ENCODE peak calls at places on chromosomes 6 and 20, in ten cellular contexts. M is heart left ventricle; J is ascending aorta; X is CD8-positive, alpha-beta memory T cell; V is uterus; R is left ventricle myocardium inferior; C is body of pancreas; S is SJCRH30; I is CD4-positive, alpha-beta T cell; Q is upper lobe of right lung. L is an unnamed sample.

GRCh38 chr6:23145801-23146200 is 576.4 kb downstream of the HDGFL1 start:
- DNase-seq in S (no peak), J (no peak), M (no peak), R (no peak), V (no peak), I (no peak), Q (no peak), C (no peak), X (no peak), L (no peak)

GRCh38 chr20:12914804-12915203 is 94.0 kb upstream of the SPTLC3 start:
- DNase-seq in X (no peak), Q (no peak), R (no peak), I (no peak), J (no peak), S (no peak), M (no peak), V (no peak), C (no peak), L (no peak)

GRCh38 chr20:58246346-58246745 is 17.9 kb upstream of the ANKRD60 start:
- DNase-seq in C (no peak), I (no peak), X (no peak), J (no peak), Q (no peak), V (no peak), R (no peak), M (no peak), S (no peak), L (no peak)

GRCh38 chr6:16391451-16391912 is 153.1 kb downstream of the GMPR start:
- DNase-seq in R (no peak), M (no peak), V (no peak), J (no peak), I (no peak), C (peak; percentile 38), X (no peak), Q (no peak), S (no peak), L (no peak)

GRCh38 chr6:38586992-38587391 is 52.7 kb downstream of the BTBD9 start:
- DNase-seq in J (no peak), X (no peak), Q (no peak), C (no peak), V (no peak), S (no peak), R (no peak), I (no peak), M (no peak), L (no peak)

GRCh38 chr6:154605207-154605877 is 94.9 kb upstream of the CNKSR3 start:
- DNase-seq in V (no peak), I (no peak), M (no peak), J (no peak), C (no peak), S (no peak), R (no peak), Q (no peak), X (no peak), L (no peak)

GRCh38 chr6:108838101-108838717 is 10.0 kb upstream of the ARMC2 start:
- DNase-seq in C (peak; percentile 24), X (no peak), R (no peak), I (no peak), M (no peak), S (no peak), J (no peak), Q (peak; percentile 77), V (no peak), L (peak; percentile 72)

GRCh38 chr6:82741325-82741995 is 324.2 kb downstream of the UBE3D start:
- DNase-seq in S (no peak), R (no peak), X (no peak), I (no peak), J (no peak), V (no peak), Q (no peak), C (no peak), M (no peak), L (no peak)

DNA sequence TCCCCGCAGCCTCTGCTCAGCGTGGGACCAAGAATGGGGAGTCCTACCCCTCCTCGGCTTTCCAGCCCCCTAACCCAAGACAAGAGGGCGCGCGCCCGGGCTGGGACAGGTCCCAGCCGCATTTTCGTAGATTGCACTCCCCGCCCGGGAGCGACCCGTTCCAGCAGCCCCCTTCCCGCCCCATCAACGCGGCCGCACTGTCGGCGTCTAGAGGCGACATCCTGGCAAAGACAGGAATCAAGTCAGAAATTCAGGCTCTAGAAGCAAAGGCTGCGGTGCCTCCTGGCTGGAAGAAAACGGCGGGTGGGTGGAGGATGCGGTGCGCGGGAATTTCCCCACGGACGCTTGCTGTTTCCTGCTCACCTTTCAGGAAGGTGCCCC is 957 bp downstream of the PROKR2 start:
- DNase-seq in R (no peak), M (no peak), X (no peak), Q (no peak), V (no peak), S (no peak), C (no peak), J (no peak), I (no peak), L (no peak)
- H3K27me3 ChIP-seq in R (peaks cover 82% of the 10 kb centered on the region), M (peaks cover 50% of the 10 kb centered on the region), X (peaks cover 11% of the 10 kb centered on the region), Q (peaks cover 45% of the 10 kb centered on the region), V (no peaks in the 10 kb centered on the region), S (no peaks in the 10 kb centered on the region), C (no peaks in the 10 kb centered on the region), J (peaks cover 8% of the 10 kb centered on the region), I (peaks cover 47% of the 10 kb centered on the region), L (peaks cover 48% of the 10 kb centered on the region)

GRCh38 chr20:62427172-62428007 is at the start of gene RBBP8NL:
- DNase-seq in V (no peak), R (no peak), X (no peak), M (no peak), J (no peak), S (no peak), I (no peak), Q (peak; percentile 91), C (peak; percentile 97), L (peak; percentile 91)

GRCh38 chr20:62425281-62426058 is 1.9 kb downstream of the RBBP8NL start:
- DNase-seq in M (no peak), I (no peak), J (no peak), Q (no peak), V (no peak), X (no peak), C (no peak), R (no peak), S (no peak), L (no peak)

GRCh38 chr20:62428008-62428384 is 657 bp upstream of the RBBP8NL start:
- DNase-seq in S (no peak), C (no peak), J (no peak), Q (no peak), X (no peak), R (no peak), V (no peak), I (no peak), M (no peak), L (no peak)

GRCh38 chr20:62428396-62429160 is 1.2 kb upstream of the RBBP8NL start:
- DNase-seq in C (no peak), M (no peak), Q (no peak), I (no peak), S (no peak), X (no peak), R (no peak), J (no peak), V (no peak), L (no peak)

DNA sequence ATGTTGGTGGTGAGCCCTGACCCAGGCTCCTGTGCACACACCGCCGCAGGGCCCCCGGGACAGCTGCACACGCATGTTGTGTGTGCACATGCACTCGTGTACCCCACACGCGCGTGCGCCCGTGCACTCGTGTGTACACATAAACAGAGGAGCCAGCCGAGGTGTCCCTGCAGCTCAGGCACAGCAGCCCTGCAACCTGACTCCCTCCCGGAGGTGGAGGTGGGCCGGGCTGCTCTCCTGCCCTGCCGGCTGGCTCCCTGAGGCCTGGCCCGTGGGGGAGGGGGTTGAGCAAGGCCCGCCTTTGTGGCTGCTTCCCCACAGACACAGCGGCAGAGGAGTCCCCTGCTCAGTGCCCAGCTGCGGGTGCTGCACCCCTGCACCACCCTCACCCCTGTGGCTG is 661 bp downstream of the RBBP8NL start:
- DNase-seq in R (no peak), X (no peak), S (no peak), V (no peak), J (no peak), C (peak; percentile 74), M (no peak), I (no peak), Q (peak; percentile 75), L (peak; percentile 69)
- H3K27me3 ChIP-seq in R (peaks cover 65% of the 10 kb centered on the region), X (no peaks in the 10 kb centered on the region), S (peaks cover 69% of the 10 kb centered on the region), V (no peaks in the 10 kb centered on the region), J (no peaks in the 10 kb centered on the region), C (no peaks in the 10 kb centered on the region), M (peaks cover 24% of the 10 kb centered on the region), I (no peaks in the 10 kb centered on the region), Q (no peaks in the 10 kb centered on the region), L (peaks cover 5% of the 10 kb centered on the region)

GRCh38 chr6:50816947-50817637 is 1.6 kb upstream of the TFAP2B start:
- DNase-seq in S (peak; percentile 14), V (no peak), X (no peak), I (no peak), Q (no peak), M (no peak), J (no peak), C (no peak), R (no peak), L (no peak)

GRCh38 chr6:50817638-50817950 is 1.1 kb upstream of the TFAP2B start:
- DNase-seq in M (no peak), J (no peak), I (no peak), V (no peak), S (no peak), Q (no peak), X (no peak), C (no peak), R (no peak), L (no peak)

GRCh38 chr6:50818673-50819072 is at the start of gene TFAP2B:
- DNase-seq in I (no peak), V (no peak), X (no peak), J (no peak), Q (no peak), R (no peak), C (no peak), S (peak; percentile 53), M (no peak), L (no peak)

GRCh38 chr6:50816115-50816675 is 2.5 kb upstream of the TFAP2B start:
- DNase-seq in V (no peak), X (peak; percentile 10), R (peak; percentile 37), S (peak; percentile 70), C (peak; percentile 76), M (peak; percentile 62), I (peak; percentile 42), Q (peak; percentile 72), J (no peak), L (peak; percentile 68)

DNA sequence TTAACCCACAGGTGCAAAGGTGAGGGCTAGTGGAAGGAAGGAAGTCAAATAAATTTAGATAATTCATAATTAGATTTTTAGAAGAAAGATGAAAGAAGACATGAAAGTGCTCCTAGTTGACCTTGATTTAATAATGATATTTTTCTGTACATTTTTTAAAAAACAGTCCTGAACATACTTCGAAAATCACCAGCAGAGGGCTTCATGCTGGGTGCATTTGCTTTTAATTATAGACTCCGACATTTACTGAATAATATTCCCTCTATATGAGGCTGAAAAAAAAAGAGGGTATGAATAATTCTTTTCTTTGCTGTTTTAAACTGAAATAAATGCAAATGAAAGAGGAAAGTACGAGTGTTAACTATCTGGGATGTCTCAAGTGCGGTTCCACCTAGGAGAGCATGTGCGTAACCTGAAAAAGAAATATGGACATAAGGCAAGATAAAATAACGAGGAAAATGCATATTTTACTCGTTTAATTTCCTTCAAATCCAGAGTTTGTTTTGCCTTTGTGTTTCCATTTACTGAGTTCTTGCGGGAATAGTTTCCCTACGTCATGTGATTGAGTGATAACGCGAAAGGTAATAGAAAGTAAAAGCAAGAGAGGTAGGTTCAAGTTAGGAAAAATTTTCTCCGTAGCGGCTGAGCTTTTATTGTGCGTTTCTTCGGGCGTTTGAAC is 3.1 kb upstream of the TFAP2B start:
- DNase-seq in R (no peak), Q (no peak), I (no peak), S (no peak), M (no peak), C (no peak), J (no peak), V (no peak), X (no peak), L (no peak)
- H3K27me3 ChIP-seq in R (peaks cover 96% of the 10 kb centered on the region), Q (peaks cover 63% of the 10 kb centered on the region), I (peaks cover 47% of the 10 kb centered on the region), S (no peaks in the 10 kb centered on the region), M (peaks cover 79% of the 10 kb centered on the region), C (peaks cover 3% of the 10 kb centered on the region), J (peaks cover 8% of the 10 kb centered on the region), V (no peaks in the 10 kb centered on the region), X (no peaks in the 10 kb centered on the region), L (peaks cover 43% of the 10 kb centered on the region)

GRCh38 chr20:44834693-44835092 is 24.3 kb upstream of the RIMS4 start:
- DNase-seq in S (no peak), X (no peak), J (no peak), C (no peak), Q (no peak), R (no peak), M (no peak), I (no peak), V (no peak), L (no peak)
- H3K27me3 ChIP-seq in S (peaks cover 30% of the 10 kb centered on the region), X (no peaks in the 10 kb centered on the region), J (no peaks in the 10 kb centered on the region), C (no peaks in the 10 kb centered on the region), Q (peaks cover 17% of the 10 kb centered on the region), R (peaks cover 63% of the 10 kb centered on the region), M (peaks cover 21% of the 10 kb centered on the region), I (peaks cover 11% of the 10 kb centered on the region), V (no peaks in the 10 kb centered on the region), L (peaks cover 10% of the 10 kb centered on the region)

L was measured in lower lobe of right lung.